ENCODE peak calls at places on chromosomes 3 and 15, in ten cellular contexts. One of them, this sample, is unnamed.

GRCh38 chr3:50292924-50293801 is 934 bp upstream of the IFRD2 start:
- DNase-seq in cardiac fibroblast: no peak
- DNase-seq in neural crest cell: no peak
- DNase-seq in heart right ventricle: no peak
- DNase-seq in H9: no peak
- DNase-seq in epithelial cell of esophagus: no peak
- DNase-seq in HL-60: no peak
- DNase-seq in bronchial epithelial cell: no peak
- DNase-seq in uterus: peak
- DNase-seq in HFFc6: peak
- DNase-seq in this sample: no peak

GRCh38 chr15:66753687-66754377 is 51.8 kb downstream of the SMAD6 start:
- DNase-seq in cardiac fibroblast: no peak
- DNase-seq in neural crest cell: no peak
- DNase-seq in heart right ventricle: no peak
- DNase-seq in H9: no peak
- DNase-seq in epithelial cell of esophagus: no peak
- DNase-seq in HL-60: no peak
- DNase-seq in bronchial epithelial cell: no peak
- DNase-seq in uterus: no peak
- DNase-seq in HFFc6: no peak
- DNase-seq in this sample: no peak

GRCh38 chr15:95948371-95948770 is 382.1 kb upstream of the NR2F2 start:
- DNase-seq in cardiac fibroblast: no peak
- DNase-seq in neural crest cell: no peak
- DNase-seq in heart right ventricle: no peak
- DNase-seq in H9: no peak
- DNase-seq in epithelial cell of esophagus: no peak
- DNase-seq in HL-60: no peak
- DNase-seq in bronchial epithelial cell: no peak
- DNase-seq in uterus: no peak
- DNase-seq in HFFc6: no peak
- DNase-seq in this sample: no peak

GRCh38 chr3:46372492-46373359 is 2.0 kb downstream of the CCR5 start:
- DNase-seq in cardiac fibroblast: peak
- DNase-seq in neural crest cell: no peak
- DNase-seq in heart right ventricle: no peak
- DNase-seq in H9: no peak
- DNase-seq in epithelial cell of esophagus: peak
- DNase-seq in HL-60: peak
- DNase-seq in bronchial epithelial cell: peak
- DNase-seq in uterus: no peak
- DNase-seq in HFFc6: peak
- DNase-seq in this sample: no peak

GRCh38 chr3:32146669-32147315 is 40.4 kb downstream of the GPD1L start:
- DNase-seq in cardiac fibroblast: no peak
- DNase-seq in neural crest cell: no peak
- DNase-seq in heart right ventricle: no peak
- DNase-seq in H9: no peak
- DNase-seq in epithelial cell of esophagus: peak
- DNase-seq in HL-60: peak
- DNase-seq in bronchial epithelial cell: peak
- DNase-seq in uterus: no peak
- DNase-seq in HFFc6: no peak
- DNase-seq in this sample: no peak

GRCh38 chr3:116059421-116060096 is 385.7 kb downstream of the LSAMP start:
- DNase-seq in cardiac fibroblast: peak
- DNase-seq in neural crest cell: no peak
- DNase-seq in heart right ventricle: no peak
- DNase-seq in H9: peak
- DNase-seq in epithelial cell of esophagus: peak
- DNase-seq in HL-60: no peak
- DNase-seq in bronchial epithelial cell: peak
- DNase-seq in uterus: no peak
- DNase-seq in HFFc6: peak
- DNase-seq in this sample: no peak

GRCh38 chr15:75215107-75216004 is 13.7 kb downstream of the C15orf39 start:
- DNase-seq in cardiac fibroblast: no peak
- DNase-seq in neural crest cell: no peak
- DNase-seq in heart right ventricle: no peak
- DNase-seq in H9: no peak
- DNase-seq in epithelial cell of esophagus: no peak
- DNase-seq in HL-60: peak
- DNase-seq in bronchial epithelial cell: no peak
- DNase-seq in uterus: no peak
- DNase-seq in HFFc6: no peak
- DNase-seq in this sample: no peak

GRCh38 chr3:14570089-14570488 is 29.9 kb upstream of the GRIP2 start:
- DNase-seq in cardiac fibroblast: no peak
- DNase-seq in neural crest cell: no peak
- DNase-seq in heart right ventricle: no peak
- DNase-seq in H9: no peak
- DNase-seq in epithelial cell of esophagus: no peak
- DNase-seq in HL-60: peak
- DNase-seq in bronchial epithelial cell: no peak
- DNase-seq in uterus: no peak
- DNase-seq in HFFc6: no peak
- DNase-seq in this sample: no peak

DNA sequence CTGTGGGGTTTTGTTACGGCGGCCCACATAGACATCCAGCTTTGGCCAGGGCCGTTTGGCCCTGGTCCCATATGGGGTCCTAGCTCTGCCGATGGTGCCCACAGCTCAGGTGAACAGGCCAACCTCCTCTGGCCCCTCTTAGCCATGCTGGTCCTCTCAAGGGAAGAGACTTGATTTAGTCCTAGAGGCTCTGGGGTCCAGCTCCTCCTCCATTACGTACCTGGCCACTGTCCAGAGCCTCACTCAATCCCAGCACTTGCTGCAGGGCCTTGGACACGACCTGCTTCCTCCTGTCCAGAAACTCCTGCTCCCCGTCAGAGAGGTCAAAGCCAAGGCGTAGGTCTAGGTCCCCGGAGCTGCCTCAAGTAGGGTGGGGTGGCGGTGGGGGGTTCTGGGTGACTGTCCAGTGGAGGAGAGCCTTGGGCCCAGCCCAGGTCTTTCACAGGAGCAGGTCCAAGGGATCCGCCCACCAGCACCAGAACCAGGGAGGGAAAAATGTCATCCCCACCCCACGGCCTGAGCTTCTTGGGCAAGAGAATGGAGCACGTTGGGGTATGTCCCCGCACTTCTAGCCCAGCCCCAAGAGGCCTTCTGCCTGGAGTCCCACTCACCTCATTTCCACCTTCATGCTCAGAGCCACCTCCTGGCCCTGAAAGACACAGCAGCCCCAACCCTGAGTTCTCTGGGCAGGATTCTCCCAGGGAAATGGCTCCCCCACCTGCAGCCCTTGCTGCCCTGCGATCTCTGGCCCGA is 6.8 kb downstream of the PLA2G4F start:
- DNase-seq in cardiac fibroblast: no peak
- DNase-seq in neural crest cell: no peak
- DNase-seq in heart right ventricle: no peak
- DNase-seq in H9: no peak
- DNase-seq in epithelial cell of esophagus: no peak
- DNase-seq in HL-60: no peak
- DNase-seq in bronchial epithelial cell: no peak
- DNase-seq in uterus: peak
- DNase-seq in HFFc6: no peak
- DNase-seq in this sample: no peak
- TF ChIP-seq CTCF in cardiac fibroblast: no peak
- TF ChIP-seq CTCF in neural crest cell: no peak
- TF ChIP-seq CTCF in heart right ventricle: no peak
- TF ChIP-seq CTCF in H9: peak
- TF ChIP-seq CTCF in epithelial cell of esophagus: no peak
- TF ChIP-seq CTCF in HL-60: no peak
- TF ChIP-seq CTCF in bronchial epithelial cell: no peak
- TF ChIP-seq CTCF in uterus: no peak
- TF ChIP-seq CTCF in HFFc6: peak
- TF ChIP-seq CTCF in this sample: no peak

GRCh38 chr3:11435420-11435819 is 163.2 kb downstream of the ATG7 start:
- DNase-seq in cardiac fibroblast: no peak
- DNase-seq in neural crest cell: no peak
- DNase-seq in heart right ventricle: no peak
- DNase-seq in H9: no peak
- DNase-seq in epithelial cell of esophagus: no peak
- DNase-seq in HL-60: no peak
- DNase-seq in bronchial epithelial cell: no peak
- DNase-seq in uterus: no peak
- DNase-seq in HFFc6: no peak
- DNase-seq in this sample: no peak

GRCh38 chr3:11436775-11437174 is 164.6 kb downstream of the ATG7 start:
- DNase-seq in cardiac fibroblast: no peak
- DNase-seq in neural crest cell: no peak
- DNase-seq in heart right ventricle: no peak
- DNase-seq in H9: no peak
- DNase-seq in epithelial cell of esophagus: no peak
- DNase-seq in HL-60: no peak
- DNase-seq in bronchial epithelial cell: no peak
- DNase-seq in uterus: no peak
- DNase-seq in HFFc6: no peak
- DNase-seq in this sample: no peak

GRCh38 chr3:11437506-11437905 is 165.3 kb downstream of the ATG7 start:
- DNase-seq in cardiac fibroblast: no peak
- DNase-seq in neural crest cell: no peak
- DNase-seq in heart right ventricle: no peak
- DNase-seq in H9: no peak
- DNase-seq in epithelial cell of esophagus: no peak
- DNase-seq in HL-60: no peak
- DNase-seq in bronchial epithelial cell: no peak
- DNase-seq in uterus: no peak
- DNase-seq in HFFc6: no peak
- DNase-seq in this sample: no peak

GRCh38 chr3:11434697-11435096 is 162.5 kb downstream of the ATG7 start:
- DNase-seq in cardiac fibroblast: no peak
- DNase-seq in neural crest cell: no peak
- DNase-seq in heart right ventricle: no peak
- DNase-seq in H9: no peak
- DNase-seq in epithelial cell of esophagus: no peak
- DNase-seq in HL-60: no peak
- DNase-seq in bronchial epithelial cell: no peak
- DNase-seq in uterus: no peak
- DNase-seq in HFFc6: no peak
- DNase-seq in this sample: no peak

DNA sequence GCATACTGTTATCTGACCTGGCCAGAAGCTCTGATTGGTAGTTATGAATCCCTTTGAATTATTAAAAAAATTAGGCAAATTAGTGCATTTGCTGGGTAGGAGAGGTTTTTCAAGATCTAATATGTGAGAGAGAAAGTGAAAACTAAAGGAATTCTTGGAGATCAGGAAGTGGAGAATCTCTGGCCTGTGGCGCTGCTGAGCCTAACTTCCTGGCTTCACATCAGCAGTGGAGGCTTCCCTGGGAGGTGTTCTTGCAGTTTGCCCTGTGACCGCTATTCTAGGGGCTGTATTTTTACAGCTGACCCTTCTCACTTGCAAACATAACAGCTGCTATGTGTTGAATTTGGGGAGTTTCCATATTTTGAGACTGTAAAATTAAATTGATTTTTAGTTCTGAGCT is 166.4 kb downstream of the ATG7 start:
- DNase-seq in cardiac fibroblast: peak
- DNase-seq in neural crest cell: no peak
- DNase-seq in heart right ventricle: no peak
- DNase-seq in H9: no peak
- DNase-seq in epithelial cell of esophagus: no peak
- DNase-seq in HL-60: no peak
- DNase-seq in bronchial epithelial cell: no peak
- DNase-seq in uterus: peak
- DNase-seq in HFFc6: no peak
- DNase-seq in this sample: peak
- TF ChIP-seq CTCF in cardiac fibroblast: peak
- TF ChIP-seq CTCF in neural crest cell: no peak
- TF ChIP-seq CTCF in heart right ventricle: no peak
- TF ChIP-seq CTCF in H9: no peak
- TF ChIP-seq CTCF in epithelial cell of esophagus: no peak
- TF ChIP-seq CTCF in HL-60: no peak
- TF ChIP-seq CTCF in bronchial epithelial cell: no peak
- TF ChIP-seq CTCF in uterus: peak
- TF ChIP-seq CTCF in HFFc6: no peak
- TF ChIP-seq CTCF in this sample: no peak

GRCh38 chr3:62142696-62143095 is 230.7 kb downstream of the FEZF2 start:
- DNase-seq in cardiac fibroblast: no peak
- DNase-seq in neural crest cell: no peak
- DNase-seq in heart right ventricle: no peak
- DNase-seq in H9: no peak
- DNase-seq in epithelial cell of esophagus: no peak
- DNase-seq in HL-60: no peak
- DNase-seq in bronchial epithelial cell: no peak
- DNase-seq in uterus: no peak
- DNase-seq in HFFc6: no peak
- DNase-seq in this sample: no peak
- TF ChIP-seq CTCF in cardiac fibroblast: no peak
- TF ChIP-seq CTCF in neural crest cell: no peak
- TF ChIP-seq CTCF in heart right ventricle: no peak
- TF ChIP-seq CTCF in H9: no peak
- TF ChIP-seq CTCF in epithelial cell of esophagus: no peak
- TF ChIP-seq CTCF in HL-60: no peak
- TF ChIP-seq CTCF in bronchial epithelial cell: no peak
- TF ChIP-seq CTCF in uterus: no peak
- TF ChIP-seq CTCF in HFFc6: no peak
- TF ChIP-seq CTCF in this sample: no peak

GRCh38 chr3:169170456-169170855 is 493.1 kb downstream of the MECOM start:
- DNase-seq in cardiac fibroblast: peak
- DNase-seq in neural crest cell: no peak
- DNase-seq in heart right ventricle: no peak
- DNase-seq in H9: no peak
- DNase-seq in epithelial cell of esophagus: no peak
- DNase-seq in HL-60: no peak
- DNase-seq in bronchial epithelial cell: no peak
- DNase-seq in uterus: no peak
- DNase-seq in HFFc6: no peak
- DNase-seq in this sample: no peak

GRCh38 chr3:169172535-169172934 is 491.0 kb downstream of the MECOM start:
- DNase-seq in cardiac fibroblast: no peak
- DNase-seq in neural crest cell: no peak
- DNase-seq in heart right ventricle: no peak
- DNase-seq in H9: no peak
- DNase-seq in epithelial cell of esophagus: peak
- DNase-seq in HL-60: no peak
- DNase-seq in bronchial epithelial cell: peak
- DNase-seq in uterus: no peak
- DNase-seq in HFFc6: no peak
- DNase-seq in this sample: no peak

GRCh38 chr3:169173231-169173630 is 490.3 kb downstream of the MECOM start:
- DNase-seq in cardiac fibroblast: peak
- DNase-seq in neural crest cell: no peak
- DNase-seq in heart right ventricle: no peak
- DNase-seq in H9: no peak
- DNase-seq in epithelial cell of esophagus: peak
- DNase-seq in HL-60: no peak
- DNase-seq in bronchial epithelial cell: peak
- DNase-seq in uterus: no peak
- DNase-seq in HFFc6: no peak
- DNase-seq in this sample: no peak

GRCh38 chr3:169171739-169172138 is 491.8 kb downstream of the MECOM start:
- DNase-seq in cardiac fibroblast: peak
- DNase-seq in neural crest cell: no peak
- DNase-seq in heart right ventricle: no peak
- DNase-seq in H9: no peak
- DNase-seq in epithelial cell of esophagus: no peak
- DNase-seq in HL-60: no peak
- DNase-seq in bronchial epithelial cell: peak
- DNase-seq in uterus: no peak
- DNase-seq in HFFc6: no peak
- DNase-seq in this sample: no peak

DNA sequence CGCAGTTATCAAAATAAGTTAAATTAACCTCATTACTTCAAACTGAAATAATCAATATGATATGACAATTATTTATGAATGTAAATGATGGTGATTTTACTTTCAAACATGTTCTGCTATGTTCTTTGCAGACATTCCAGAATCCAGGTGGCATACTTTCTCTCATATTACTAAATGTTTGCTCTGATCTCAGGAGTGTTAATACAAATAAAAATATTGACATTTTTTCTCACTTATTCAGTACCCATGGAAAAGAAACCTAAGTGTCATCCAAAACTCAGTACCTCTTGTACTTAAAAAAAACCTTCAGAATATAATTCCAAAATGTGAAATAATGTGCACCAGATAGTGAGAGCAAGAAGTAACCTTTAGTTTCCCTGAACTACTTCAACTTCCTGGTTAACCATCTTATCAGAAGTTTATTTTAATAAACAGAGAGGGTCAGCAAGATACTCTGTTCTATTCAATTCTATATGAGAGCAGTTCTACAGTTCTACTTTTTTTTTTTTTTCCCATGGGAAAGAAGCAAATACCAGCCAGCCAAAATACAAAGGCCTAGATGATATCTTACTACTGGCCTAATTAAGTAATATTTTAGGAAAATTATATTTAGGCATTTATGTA is 494.1 kb downstream of the MECOM start:
- DNase-seq in cardiac fibroblast: no peak
- DNase-seq in neural crest cell: no peak
- DNase-seq in heart right ventricle: no peak
- DNase-seq in H9: no peak
- DNase-seq in epithelial cell of esophagus: no peak
- DNase-seq in HL-60: no peak
- DNase-seq in bronchial epithelial cell: peak
- DNase-seq in uterus: no peak
- DNase-seq in HFFc6: no peak
- DNase-seq in this sample: no peak
- TF ChIP-seq CTCF in cardiac fibroblast: no peak
- TF ChIP-seq CTCF in neural crest cell: no peak
- TF ChIP-seq CTCF in heart right ventricle: no peak
- TF ChIP-seq CTCF in H9: no peak
- TF ChIP-seq CTCF in epithelial cell of esophagus: no peak
- TF ChIP-seq CTCF in HL-60: no peak
- TF ChIP-seq CTCF in bronchial epithelial cell: no peak
- TF ChIP-seq CTCF in uterus: no peak
- TF ChIP-seq CTCF in HFFc6: no peak
- TF ChIP-seq CTCF in this sample: no peak

This sample was measured in endothelial cell.